ENCODE peak calls at places on chromosome 19, in eight cellular contexts. A is transverse colon, T is upper lobe of right lung, N is A549, O is heart right ventricle, R is lung, G is AG04450, H is retinal pigment epithelial cell. C is an unnamed sample.
A peak's percentile ranks its signal among the peaks of the same experiment; 100 is the strongest.

GRCh38 chr19:3849092-3849491 is 19.7 kb downstream of the ZFR2 start:
- DNase-seq in O (peak; percentile 10), A (peak; percentile 22), T (no peak), R (no peak), N (no peak), G (no peak), H (no peak), C (no peak)

GRCh38 chr19:49114630-49115363 is 627 bp downstream of the LIN7B start:
- DNase-seq in H (no peak), N (no peak), R (peak; percentile 64), T (peak; percentile 84), G (no peak), O (peak; percentile 76), A (peak; percentile 66), C (peak; percentile 57)

GRCh38 chr19:5271145-5271544 is 69.5 kb downstream of the PTPRS start:
- DNase-seq in H (no peak), N (peak; percentile 42), G (no peak), A (no peak), R (no peak), T (no peak), O (no peak), C (no peak)

GRCh38 chr19:12247644-12248222 is 47.0 kb downstream of the ZNF44 start:
- DNase-seq in A (no peak), T (no peak), O (no peak), G (no peak), H (no peak), N (no peak), R (no peak), C (no peak)

GRCh38 chr19:51903192-51903591 is 1.6 kb downstream of the ZNF649 start:
- DNase-seq in H (no peak), O (no peak), T (no peak), G (no peak), A (no peak), R (no peak), N (no peak), C (no peak)

GRCh38 chr19:33299061-33299665 is 3.2 kb downstream of the CEBPA start:
- DNase-seq in A (peak; percentile 9), T (no peak), H (no peak), N (no peak), R (no peak), G (no peak), O (no peak), C (no peak)

GRCh38 chr19:33673996-33674395 is 52.2 kb downstream of the CHST8 start:
- DNase-seq in H (no peak), G (no peak), N (no peak), T (peak; percentile 40), R (no peak), A (no peak), O (no peak), C (no peak)

GRCh38 chr19:1140673-1141072 is 33.4 kb downstream of the SBNO2 start:
- DNase-seq in R (no peak), A (no peak), G (no peak), N (no peak), H (no peak), T (no peak), O (no peak), C (no peak)

GRCh38 chr19:28686741-28687140 is 526.2 kb downstream of the UQCRFS1 start:
- DNase-seq in A (no peak), G (no peak), T (no peak), H (no peak), R (no peak), O (no peak), N (no peak), C (no peak)

GRCh38 chr19:55379161-55379560 is 2.5 kb downstream of the TMEM190 start:
- DNase-seq in G (no peak), A (no peak), O (no peak), N (no peak), H (no peak), R (no peak), T (no peak), C (no peak)

GRCh38 chr19:19335408-19336158 is 15.0 kb downstream of the MAU2 start:
- DNase-seq in R (no peak), N (no peak), O (no peak), T (no peak), H (no peak), G (no peak), A (no peak), C (no peak)

GRCh38 chr19:18590273-18591272 is 2.0 kb downstream of the REX1BD start:
- DNase-seq in O (no peak), R (peak; percentile 41), G (no peak), T (peak; percentile 62), A (peak; percentile 49), H (no peak), N (peak; percentile 94), C (peak; percentile 69)

DNA sequence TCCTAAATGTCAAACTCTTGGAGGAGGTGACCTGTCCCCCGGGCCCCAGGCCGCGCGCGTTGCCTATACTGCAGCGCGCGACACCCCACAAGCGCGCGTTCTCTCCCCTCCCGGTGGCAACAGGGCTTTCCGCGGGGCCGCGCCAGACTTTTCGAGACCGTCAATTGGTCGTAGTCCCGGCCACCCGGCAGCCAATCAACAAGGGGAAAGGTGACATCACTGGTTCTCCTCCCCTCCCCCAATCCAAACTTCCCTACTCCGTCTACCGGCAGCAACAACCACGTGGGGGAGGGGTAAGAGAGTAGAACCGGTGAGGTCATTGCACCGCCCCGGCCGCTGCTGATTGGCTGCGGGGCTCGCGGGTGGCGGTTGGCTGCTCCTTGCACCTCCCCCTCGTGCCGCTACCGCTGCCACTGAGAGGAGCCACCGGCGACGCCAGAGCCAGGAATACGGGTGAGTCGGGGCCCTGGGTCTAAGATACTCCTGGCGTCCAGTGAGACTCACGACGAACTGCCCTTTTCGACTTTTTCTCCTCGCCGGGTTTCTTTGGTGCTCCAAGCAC is 829 bp upstream of the CIC start:
- DNase-seq in G (peak; percentile 99), N (peak; percentile 100), T (peak; percentile 99), R (peak; percentile 100), O (peak; percentile 100), H (peak; percentile 98), A (peak; percentile 99), C (peak; percentile 99)
- H3K4me3 ChIP-seq in G (peak overlapping the region; percentile 94), N (peak overlapping the region; percentile 51), T (peak overlapping the region; percentile 59), R (peak overlapping the region; percentile 46), O (peak overlapping the region; percentile 79), H (peak overlapping the region; percentile 69), A (peak overlapping the region; percentile 78), C (peak overlapping the region; percentile 81)

GRCh38 chr19:45478454-45479238 is 10.8 kb downstream of the FOSB start:
- DNase-seq in H (peak; percentile 91), O (peak; percentile 86), T (peak; percentile 88), N (peak; percentile 99), A (peak; percentile 89), G (peak; percentile 86), R (peak; percentile 86), C (peak; percentile 95)

GRCh38 chr19:45475537-45476348 is 7.9 kb downstream of the FOSB start:
- DNase-seq in O (no peak), N (peak; percentile 74), H (no peak), G (no peak), A (no peak), R (no peak), T (no peak), C (peak; percentile 61)

GRCh38 chr19:45476349-45476717 is 8.5 kb downstream of the FOSB start:
- DNase-seq in G (no peak), R (no peak), H (no peak), O (no peak), A (no peak), T (no peak), N (peak; percentile 61), C (peak; percentile 47)

GRCh38 chr19:45477216-45477615 is 9.4 kb downstream of the FOSB start:
- DNase-seq in G (no peak), R (no peak), O (no peak), A (no peak), T (no peak), H (no peak), N (no peak), C (no peak)

DNA sequence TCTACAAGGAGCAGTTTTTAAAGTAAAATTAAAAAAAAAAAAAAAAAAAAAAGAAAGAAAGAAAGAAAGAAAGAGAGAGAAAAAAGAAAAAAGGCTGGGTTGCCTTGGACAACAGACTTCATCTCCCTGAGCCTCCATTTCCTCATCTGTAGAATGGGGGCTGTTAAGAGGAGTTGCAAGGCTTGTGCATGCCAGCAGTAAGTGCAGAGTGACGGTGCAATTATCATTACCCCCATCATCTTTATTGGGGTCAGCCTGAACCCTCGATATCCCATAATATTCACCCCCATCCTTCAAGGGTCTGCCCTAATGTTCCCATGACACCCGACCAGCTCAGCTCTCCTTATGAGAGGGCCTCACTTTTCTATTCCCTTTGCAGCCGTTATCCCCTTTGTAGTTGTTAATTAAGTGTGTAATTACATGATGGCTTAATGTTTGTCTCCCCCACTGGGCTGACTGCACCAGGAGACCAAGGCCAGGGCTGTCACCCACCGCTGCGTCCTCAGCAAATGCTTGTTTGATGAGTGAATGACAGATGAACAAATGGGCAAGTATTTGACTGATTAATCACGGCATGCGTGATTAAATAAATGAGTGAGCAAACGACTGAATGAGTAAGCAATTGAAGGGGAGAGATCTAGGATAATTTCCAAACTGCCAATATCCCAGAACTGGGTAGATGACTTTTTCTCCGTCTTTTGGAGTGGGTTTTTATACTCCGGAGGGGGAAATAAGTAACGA is 10.1 kb downstream of the FOSB start:
- DNase-seq in H (no peak), G (no peak), N (no peak), A (no peak), T (no peak), R (no peak), O (no peak), C (no peak)
- TF ChIP-seq CTCF in H (no peak), G (no peak), N (no peak), A (no peak), T (no peak), R (no peak), O (no peak), C (no peak)

DNA sequence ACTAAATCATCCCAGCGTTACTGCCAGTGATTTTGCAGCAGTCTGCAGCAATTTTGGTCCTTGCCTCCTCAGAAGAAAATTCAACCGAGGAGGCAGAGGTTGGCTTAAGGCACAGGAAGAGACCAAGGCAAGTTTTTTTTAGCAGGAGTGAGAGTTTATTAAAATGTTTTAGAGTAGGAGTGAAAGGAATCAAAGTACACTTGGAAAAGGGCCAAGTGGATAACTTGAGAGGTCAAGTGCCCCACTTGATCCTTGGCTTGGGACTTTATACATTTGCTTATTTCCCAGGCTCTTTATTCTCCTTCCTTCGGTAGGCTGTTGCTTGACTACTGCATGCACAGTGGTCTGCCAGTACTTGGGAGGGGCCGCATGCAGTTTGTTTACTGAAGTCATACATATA is 2.9 kb upstream of the ZNF134 start:
- DNase-seq in N (no peak), G (no peak), R (no peak), A (no peak), T (no peak), H (no peak), O (no peak), C (no peak)
- H3K4me3 ChIP-seq in N (no peak overlapping the region), G (no peak overlapping the region), R (no peak overlapping the region), A (no peak overlapping the region), T (no peak overlapping the region), H (no peak overlapping the region), O (no peak overlapping the region), C (no peak overlapping the region)

DNA sequence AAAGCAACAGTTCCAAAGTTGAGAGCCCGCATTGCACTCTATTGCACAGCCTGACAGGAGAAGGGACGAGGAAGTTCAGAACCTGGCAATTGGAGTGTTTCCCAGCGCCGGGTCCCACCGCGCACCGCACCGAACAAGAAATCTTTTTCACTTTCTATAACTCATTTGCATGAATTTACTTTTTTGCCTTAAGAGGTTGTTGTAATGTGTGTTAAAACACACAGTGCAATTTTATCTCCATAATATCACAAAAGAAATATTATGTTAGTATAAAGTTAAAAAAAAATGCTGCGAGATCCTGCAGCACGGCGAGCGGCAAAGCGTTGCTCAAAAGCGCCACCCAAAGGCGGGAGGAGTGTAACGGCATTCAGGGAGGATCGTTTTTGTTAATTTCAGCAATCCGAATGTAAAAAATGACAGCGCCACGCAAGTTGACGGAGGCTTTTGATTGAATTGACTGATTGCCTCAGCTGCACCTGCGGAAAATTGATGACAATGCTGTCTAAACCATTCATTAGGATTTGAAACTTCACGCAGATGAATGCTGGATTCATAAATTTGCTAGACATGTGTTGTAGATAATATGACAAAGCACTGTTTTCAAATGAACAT is 303.6 kb upstream of the ZNF507 start:
- DNase-seq in H (no peak), R (peak; percentile 46), A (peak; percentile 40), O (peak; percentile 27), N (peak; percentile 47), T (peak; percentile 74), G (no peak), C (peak; percentile 29)
- TF ChIP-seq CTCF in H (peak; percentile 89), R (peak; percentile 36), A (peak; percentile 78), O (peak; percentile 66), N (peak; percentile 42), T (peak; percentile 81), G (peak; percentile 76), C (peak; percentile 75)

C was measured in astrocyte of the spinal cord.